ENCODE peak calls at places on chromosomes 6 and 20, in six cellular contexts. K, P, B, F, N and A are unnamed samples.

GRCh38 chr20:25031241-25031640 is 26.7 kb downstream of the ACSS1 start:
- DNase-seq in K (no peak), P (no peak), B (no peak), F (no peak), N (no peak), A (no peak)

GRCh38 chr20:39282619-39283092 is 320.5 kb downstream of the DHX35 start:
- DNase-seq in K (no peak), P (peak; percentile 73), B (no peak), F (no peak), N (no peak), A (no peak)

GRCh38 chr20:64203037-64203777 is 39.0 kb downstream of the MYT1 start:
- DNase-seq in K (no peak), P (no peak), B (no peak), F (no peak), N (no peak), A (no peak)

GRCh38 chr6:150741633-150742200 is 123.8 kb upstream of the MTHFD1L start:
- DNase-seq in K (no peak), P (peak; percentile 40), B (peak; percentile 31), F (peak; percentile 19), N (no peak), A (peak; percentile 31)

GRCh38 chr6:722608-723007 is 29.7 kb upstream of the EXOC2 start:
- DNase-seq in K (no peak), P (no peak), B (no peak), F (no peak), N (no peak), A (no peak)

GRCh38 chr20:4998160-4998651 is 3.1 kb downstream of the SLC23A2 start:
- DNase-seq in K (peak; percentile 55), P (no peak), B (no peak), F (peak; percentile 65), N (no peak), A (no peak)

GRCh38 chr6:166928644-166929515 is 27.5 kb downstream of the RNASET2 start:
- DNase-seq in K (no peak), P (no peak), B (no peak), F (no peak), N (no peak), A (peak; percentile 26)

GRCh38 chr6:12265795-12266194 is 24.4 kb upstream of the EDN1 start:
- DNase-seq in K (no peak), P (no peak), B (no peak), F (no peak), N (no peak), A (no peak)

GRCh38 chr6:157711060-157711459 is 112.0 kb upstream of the SNX9 start:
- DNase-seq in K (no peak), P (no peak), B (no peak), F (no peak), N (no peak), A (no peak)

GRCh38 chr6:144408151-144408550 is 123.0 kb downstream of the UTRN start:
- DNase-seq in K (no peak), P (no peak), B (no peak), F (no peak), N (no peak), A (no peak)

GRCh38 chr6:100946711-100947110 is 65.6 kb upstream of the ASCC3 start:
- DNase-seq in K (no peak), P (no peak), B (no peak), F (no peak), N (no peak), A (no peak)

GRCh38 chr20:59772931-59773913 is 160.2 kb downstream of the SYCP2 start:
- DNase-seq in K (no peak), P (no peak), B (no peak), F (no peak), N (no peak), A (no peak)

GRCh38 chr20:51586005-51586440 is 43.5 kb upstream of the NFATC2 start:
- DNase-seq in K (peak; percentile 35), P (no peak), B (no peak), F (no peak), N (no peak), A (no peak)

GRCh38 chr20:60572991-60573390 is 614.8 kb downstream of the CDH26 start:
- DNase-seq in K (no peak), P (no peak), B (no peak), F (no peak), N (no peak), A (no peak)

GRCh38 chr6:24016857-24017256 is 109.2 kb upstream of the NRSN1 start:
- DNase-seq in K (no peak), P (no peak), B (no peak), F (no peak), N (no peak), A (no peak)

GRCh38 chr6:137473651-137474050 is 20.5 kb downstream of the OLIG3 start:
- DNase-seq in K (no peak), P (no peak), B (no peak), F (no peak), N (no peak), A (no peak)
- TF ChIP-seq JUN in K (no peak), P (no peak), B (no peak), F (no peak), N (no peak), A (no peak)

GRCh38 chr20:56924976-56925695 is 296.0 kb downstream of the TFAP2C start:
- DNase-seq in K (peak; percentile 11), P (peak; percentile 72), B (no peak), F (no peak), N (peak; percentile 79), A (no peak)
- TF ChIP-seq JUN in K (no peak), P (no peak), B (no peak), F (no peak), N (no peak), A (no peak)

GRCh38 chr6:26743157-26743821 is 83.7 kb upstream of the ZNF322 start:
- DNase-seq in K (peak; percentile 57), P (peak; percentile 72), B (peak; percentile 13), F (no peak), N (no peak), A (peak; percentile 61)
- TF ChIP-seq JUN in K (no peak), P (no peak), B (no peak), F (no peak), N (no peak), A (no peak)

DNA sequence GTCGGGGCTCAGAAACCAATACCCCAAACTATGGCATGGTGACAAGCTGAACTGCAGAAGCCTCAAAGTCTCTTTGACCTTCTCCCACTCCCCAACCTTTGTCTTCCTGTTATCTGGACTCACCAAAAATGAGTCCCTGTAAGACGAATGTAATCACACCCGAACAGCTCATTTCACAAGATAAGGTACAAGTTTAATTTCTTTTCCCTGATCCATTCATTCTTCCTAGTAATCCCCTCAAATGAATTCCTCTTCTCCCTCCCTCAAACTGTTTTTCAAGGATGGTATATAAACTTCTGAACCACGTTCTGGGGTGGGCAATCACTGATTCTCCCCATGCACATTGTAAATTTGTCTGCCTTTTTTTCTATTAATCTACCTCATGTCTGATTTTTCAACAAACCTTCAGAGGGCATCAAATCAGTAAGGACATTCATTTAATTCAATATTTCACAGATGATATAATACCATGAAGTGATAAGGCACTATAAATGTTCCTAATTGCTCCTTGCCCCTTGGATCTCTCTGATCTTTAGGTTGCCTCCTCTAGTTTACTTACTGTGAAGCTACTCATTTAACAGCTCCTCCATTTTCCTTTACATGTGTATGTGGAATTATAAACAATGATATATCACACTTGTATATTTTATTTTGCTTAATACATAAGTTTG is 77.2 kb downstream of the OR2B2 start:
- DNase-seq in K (no peak), P (no peak), B (no peak), F (no peak), N (no peak), A (peak; percentile 61)
- TF ChIP-seq JUN in K (no peak), P (no peak), B (no peak), F (no peak), N (no peak), A (no peak)

GRCh38 chr20:47727170-47727880 is 58.0 kb downstream of the SULF2 start:
- DNase-seq in K (no peak), P (no peak), B (no peak), F (no peak), N (no peak), A (no peak)
- TF ChIP-seq JUN in K (no peak), P (no peak), B (no peak), F (no peak), N (no peak), A (no peak)

DNA sequence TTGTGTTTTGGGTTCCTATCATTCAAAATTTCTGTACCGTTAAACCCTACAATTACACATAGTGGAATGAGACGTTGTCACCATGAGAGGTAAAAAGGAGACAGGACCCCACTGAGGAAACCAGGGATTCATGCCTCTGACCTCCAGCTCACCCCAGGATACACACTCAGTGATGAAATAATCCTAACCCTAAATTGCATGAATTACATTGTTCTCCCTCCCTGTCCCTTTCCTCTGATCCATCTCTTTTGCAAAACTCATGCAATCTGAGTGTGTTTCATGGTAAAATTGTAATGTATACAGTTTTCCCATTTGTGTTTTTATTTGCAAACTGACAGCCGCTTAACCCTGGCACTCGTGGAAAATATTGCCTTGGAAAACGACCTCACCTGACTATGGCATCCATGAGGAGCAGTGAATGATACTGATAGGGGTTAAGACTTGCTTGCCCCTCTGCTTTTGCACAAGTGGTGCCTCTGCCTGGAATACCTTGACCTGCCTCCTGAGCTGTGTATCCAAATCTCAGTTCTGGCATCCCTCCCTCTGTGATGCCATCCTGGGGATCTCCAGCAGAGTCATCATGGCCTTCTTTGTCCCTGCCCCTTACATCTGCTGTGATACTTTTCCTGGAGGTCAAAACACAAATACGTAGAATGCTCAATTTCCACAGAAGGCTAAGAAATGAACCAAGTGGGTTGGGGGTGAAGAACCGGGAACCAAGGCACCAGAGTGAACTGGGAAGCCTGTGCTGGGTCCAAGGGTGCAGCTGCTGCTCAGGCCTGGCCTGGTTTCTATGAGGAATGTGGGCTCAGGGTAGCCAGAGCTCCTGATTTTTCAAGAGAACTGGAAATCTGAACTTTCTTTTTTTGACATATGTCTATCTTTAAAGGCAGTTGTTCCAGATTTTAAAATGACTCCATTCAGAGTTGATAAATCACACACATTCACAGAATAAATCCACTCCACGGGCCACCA is 211.6 kb upstream of the ZNF217 start:
- DNase-seq in K (peak; percentile 47), P (no peak), B (no peak), F (no peak), N (no peak), A (no peak)
- TF ChIP-seq JUN in K (no peak), P (no peak), B (no peak), F (no peak), N (no peak), A (no peak)

GRCh38 chr20:13684566-13685222 is 46.0 kb upstream of the TASP1 start:
- DNase-seq in K (no peak), P (no peak), B (no peak), F (no peak), N (no peak), A (peak; percentile 18)
- TF ChIP-seq JUN in K (no peak), P (no peak), B (no peak), F (no peak), N (no peak), A (no peak)

DNA sequence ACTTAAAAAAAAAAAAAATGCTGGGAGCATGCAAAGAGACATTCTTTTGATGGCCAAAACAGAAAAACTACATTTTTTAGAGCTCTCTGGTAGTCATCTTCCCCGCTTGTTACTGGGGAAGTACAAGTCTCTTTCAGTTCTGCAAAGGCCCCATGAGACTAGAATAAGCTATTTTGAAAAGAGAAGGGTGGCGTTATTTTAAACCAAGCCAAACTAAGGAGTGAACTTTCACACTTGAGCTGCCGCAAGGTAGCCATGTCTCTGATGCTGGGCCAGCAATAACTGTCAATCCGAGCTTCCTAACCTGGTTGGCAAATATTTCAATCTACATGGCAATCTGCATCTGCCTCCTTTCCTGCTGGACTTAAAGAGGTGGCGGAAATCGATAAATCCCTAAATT is 96.7 kb downstream of the L3MBTL3 start:
- DNase-seq in K (no peak), P (no peak), B (no peak), F (no peak), N (no peak), A (no peak)
- TF ChIP-seq JUN in K (no peak), P (no peak), B (no peak), F (no peak), N (no peak), A (no peak)